ENCODE peak calls at places on chromosomes 5 and 9, in ten cellular contexts. One of them, this sample, is unnamed.

GRCh38 chr9:98323831-98324135 is 68.3 kb upstream of the TBC1D2 start:
- DNase-seq in tibial artery: no peak
- DNase-seq in mucosa of descending colon: no peak
- DNase-seq in CD8-positive, alpha-beta memory T cell: no peak
- DNase-seq in pancreas: no peak
- DNase-seq in PC-3: no peak
- DNase-seq in fibroblast of pulmonary artery: no peak
- DNase-seq in heart left ventricle: no peak
- DNase-seq in Jurkat, Clone E6-1: no peak
- DNase-seq in neuronal stem cell: no peak
- DNase-seq in this sample: no peak

GRCh38 chr5:80703291-80703690 is 48.5 kb upstream of the DHFR start:
- DNase-seq in tibial artery: no peak
- DNase-seq in mucosa of descending colon: no peak
- DNase-seq in CD8-positive, alpha-beta memory T cell: no peak
- DNase-seq in pancreas: no peak
- DNase-seq in PC-3: no peak
- DNase-seq in fibroblast of pulmonary artery: no peak
- DNase-seq in heart left ventricle: no peak
- DNase-seq in Jurkat, Clone E6-1: no peak
- DNase-seq in neuronal stem cell: no peak
- DNase-seq in this sample: no peak

GRCh38 chr5:35124932-35125331 is 77.2 kb upstream of the AGXT2 start:
- DNase-seq in tibial artery: no peak
- DNase-seq in mucosa of descending colon: no peak
- DNase-seq in CD8-positive, alpha-beta memory T cell: no peak
- DNase-seq in pancreas: no peak
- DNase-seq in PC-3: no peak
- DNase-seq in fibroblast of pulmonary artery: no peak
- DNase-seq in heart left ventricle: no peak
- DNase-seq in Jurkat, Clone E6-1: no peak
- DNase-seq in neuronal stem cell: no peak
- DNase-seq in this sample: no peak

GRCh38 chr9:98287383-98287782 is 31.9 kb upstream of the TBC1D2 start:
- DNase-seq in tibial artery: no peak
- DNase-seq in mucosa of descending colon: no peak
- DNase-seq in CD8-positive, alpha-beta memory T cell: no peak
- DNase-seq in pancreas: no peak
- DNase-seq in PC-3: no peak
- DNase-seq in fibroblast of pulmonary artery: peak; percentile 18
- DNase-seq in heart left ventricle: no peak
- DNase-seq in Jurkat, Clone E6-1: peak; percentile 29
- DNase-seq in neuronal stem cell: no peak
- DNase-seq in this sample: no peak

GRCh38 chr5:10663531-10664183 is 97.4 kb downstream of the DAP start:
- DNase-seq in tibial artery: no peak
- DNase-seq in mucosa of descending colon: no peak
- DNase-seq in CD8-positive, alpha-beta memory T cell: no peak
- DNase-seq in pancreas: peak; percentile 63
- DNase-seq in PC-3: peak; percentile 60
- DNase-seq in fibroblast of pulmonary artery: peak; percentile 38
- DNase-seq in heart left ventricle: no peak
- DNase-seq in Jurkat, Clone E6-1: no peak
- DNase-seq in neuronal stem cell: no peak
- DNase-seq in this sample: no peak

GRCh38 chr5:135033866-135034185 is 202 bp downstream of the PITX1 start:
- DNase-seq in tibial artery: no peak
- DNase-seq in mucosa of descending colon: no peak
- DNase-seq in CD8-positive, alpha-beta memory T cell: no peak
- DNase-seq in pancreas: no peak
- DNase-seq in PC-3: no peak
- DNase-seq in fibroblast of pulmonary artery: peak; percentile 13
- DNase-seq in heart left ventricle: no peak
- DNase-seq in Jurkat, Clone E6-1: no peak
- DNase-seq in neuronal stem cell: no peak
- DNase-seq in this sample: no peak

GRCh38 chr9:34987160-34988040 is 2.1 kb upstream of the DNAJB5 start:
- DNase-seq in tibial artery: no peak
- DNase-seq in mucosa of descending colon: no peak
- DNase-seq in CD8-positive, alpha-beta memory T cell: no peak
- DNase-seq in pancreas: no peak
- DNase-seq in PC-3: no peak
- DNase-seq in fibroblast of pulmonary artery: no peak
- DNase-seq in heart left ventricle: no peak
- DNase-seq in Jurkat, Clone E6-1: no peak
- DNase-seq in neuronal stem cell: no peak
- DNase-seq in this sample: no peak

GRCh38 chr5:129460121-129460950 is at the start of gene ADAMTS19:
- DNase-seq in tibial artery: no peak
- DNase-seq in mucosa of descending colon: peak; percentile 19
- DNase-seq in CD8-positive, alpha-beta memory T cell: no peak
- DNase-seq in pancreas: peak; percentile 17
- DNase-seq in PC-3: peak; percentile 21
- DNase-seq in fibroblast of pulmonary artery: peak; percentile 60
- DNase-seq in heart left ventricle: no peak
- DNase-seq in Jurkat, Clone E6-1: peak; percentile 63
- DNase-seq in neuronal stem cell: peak; percentile 17
- DNase-seq in this sample: peak; percentile 60

GRCh38 chr9:128473104-128473503 is 17.3 kb downstream of the ODF2 start:
- DNase-seq in tibial artery: no peak
- DNase-seq in mucosa of descending colon: no peak
- DNase-seq in CD8-positive, alpha-beta memory T cell: no peak
- DNase-seq in pancreas: no peak
- DNase-seq in PC-3: no peak
- DNase-seq in fibroblast of pulmonary artery: no peak
- DNase-seq in heart left ventricle: no peak
- DNase-seq in Jurkat, Clone E6-1: no peak
- DNase-seq in neuronal stem cell: no peak
- DNase-seq in this sample: no peak

GRCh38 chr5:61965495-61965894 is 340.5 kb upstream of the KIF2A start:
- DNase-seq in tibial artery: no peak
- DNase-seq in mucosa of descending colon: no peak
- DNase-seq in CD8-positive, alpha-beta memory T cell: no peak
- DNase-seq in pancreas: no peak
- DNase-seq in PC-3: no peak
- DNase-seq in fibroblast of pulmonary artery: no peak
- DNase-seq in heart left ventricle: no peak
- DNase-seq in Jurkat, Clone E6-1: no peak
- DNase-seq in neuronal stem cell: no peak
- DNase-seq in this sample: no peak

GRCh38 chr9:124340219-124341069 is 74.8 kb downstream of the PSMB7 start:
- DNase-seq in tibial artery: no peak
- DNase-seq in mucosa of descending colon: no peak
- DNase-seq in CD8-positive, alpha-beta memory T cell: no peak
- DNase-seq in pancreas: no peak
- DNase-seq in PC-3: no peak
- DNase-seq in fibroblast of pulmonary artery: no peak
- DNase-seq in heart left ventricle: no peak
- DNase-seq in Jurkat, Clone E6-1: no peak
- DNase-seq in neuronal stem cell: no peak
- DNase-seq in this sample: no peak

GRCh38 chr9:83991355-83991754 is 10.8 kb downstream of the RMI1 start:
- DNase-seq in tibial artery: no peak
- DNase-seq in mucosa of descending colon: no peak
- DNase-seq in CD8-positive, alpha-beta memory T cell: no peak
- DNase-seq in pancreas: no peak
- DNase-seq in PC-3: no peak
- DNase-seq in fibroblast of pulmonary artery: no peak
- DNase-seq in heart left ventricle: no peak
- DNase-seq in Jurkat, Clone E6-1: no peak
- DNase-seq in neuronal stem cell: no peak
- DNase-seq in this sample: no peak

GRCh38 chr9:83988411-83988810 is 7.8 kb downstream of the RMI1 start:
- DNase-seq in tibial artery: no peak
- DNase-seq in mucosa of descending colon: no peak
- DNase-seq in CD8-positive, alpha-beta memory T cell: no peak
- DNase-seq in pancreas: no peak
- DNase-seq in PC-3: no peak
- DNase-seq in fibroblast of pulmonary artery: no peak
- DNase-seq in heart left ventricle: no peak
- DNase-seq in Jurkat, Clone E6-1: no peak
- DNase-seq in neuronal stem cell: no peak
- DNase-seq in this sample: no peak

GRCh38 chr9:83986765-83987401 is 6.3 kb downstream of the RMI1 start:
- DNase-seq in tibial artery: no peak
- DNase-seq in mucosa of descending colon: peak; percentile 82
- DNase-seq in CD8-positive, alpha-beta memory T cell: no peak
- DNase-seq in pancreas: peak; percentile 22
- DNase-seq in PC-3: peak; percentile 58
- DNase-seq in fibroblast of pulmonary artery: no peak
- DNase-seq in heart left ventricle: no peak
- DNase-seq in Jurkat, Clone E6-1: no peak
- DNase-seq in neuronal stem cell: no peak
- DNase-seq in this sample: no peak

GRCh38 chr9:83986223-83986622 is 5.6 kb downstream of the RMI1 start:
- DNase-seq in tibial artery: no peak
- DNase-seq in mucosa of descending colon: no peak
- DNase-seq in CD8-positive, alpha-beta memory T cell: no peak
- DNase-seq in pancreas: no peak
- DNase-seq in PC-3: no peak
- DNase-seq in fibroblast of pulmonary artery: no peak
- DNase-seq in heart left ventricle: no peak
- DNase-seq in Jurkat, Clone E6-1: no peak
- DNase-seq in neuronal stem cell: no peak
- DNase-seq in this sample: no peak

DNA sequence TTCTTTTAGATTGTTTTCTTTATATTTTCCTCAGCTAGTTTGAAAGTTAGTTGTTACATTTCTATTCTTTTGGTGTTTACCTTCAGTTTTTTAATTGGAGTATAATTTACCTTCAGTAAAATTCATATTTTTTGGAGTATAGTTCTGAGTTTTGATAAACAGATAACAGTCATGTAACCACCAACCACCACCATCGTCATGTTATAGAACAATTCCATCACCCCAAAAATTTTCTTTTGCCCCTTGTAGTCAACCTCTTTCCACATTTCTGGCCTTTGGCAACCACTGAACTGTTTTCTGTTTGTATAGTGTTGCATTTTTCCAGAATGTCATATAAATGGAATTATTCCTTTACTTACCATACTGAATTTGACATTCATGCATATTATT is 6.8 kb downstream of the RMI1 start:
- DNase-seq in tibial artery: no peak
- DNase-seq in mucosa of descending colon: no peak
- DNase-seq in CD8-positive, alpha-beta memory T cell: no peak
- DNase-seq in pancreas: no peak
- DNase-seq in PC-3: no peak
- DNase-seq in fibroblast of pulmonary artery: no peak
- DNase-seq in heart left ventricle: no peak
- DNase-seq in Jurkat, Clone E6-1: no peak
- DNase-seq in neuronal stem cell: no peak
- DNase-seq in this sample: no peak
- H3K4me3 ChIP-seq in tibial artery: no peak overlapping the region
- H3K4me3 ChIP-seq in mucosa of descending colon: no peak overlapping the region
- H3K4me3 ChIP-seq in CD8-positive, alpha-beta memory T cell: no peak overlapping the region
- H3K4me3 ChIP-seq in pancreas: no peak overlapping the region
- H3K4me3 ChIP-seq in PC-3: no peak overlapping the region
- H3K4me3 ChIP-seq in fibroblast of pulmonary artery: no peak overlapping the region
- H3K4me3 ChIP-seq in heart left ventricle: no peak overlapping the region
- H3K4me3 ChIP-seq in Jurkat, Clone E6-1: no peak overlapping the region
- H3K4me3 ChIP-seq in neuronal stem cell: no peak overlapping the region
- H3K4me3 ChIP-seq in this sample: no peak overlapping the region

GRCh38 chr9:119284118-119284517 is 85.1 kb downstream of the BRINP1 start:
- DNase-seq in tibial artery: no peak
- DNase-seq in mucosa of descending colon: no peak
- DNase-seq in CD8-positive, alpha-beta memory T cell: no peak
- DNase-seq in pancreas: no peak
- DNase-seq in PC-3: no peak
- DNase-seq in fibroblast of pulmonary artery: no peak
- DNase-seq in heart left ventricle: no peak
- DNase-seq in Jurkat, Clone E6-1: no peak
- DNase-seq in neuronal stem cell: no peak
- DNase-seq in this sample: no peak
- H3K4me3 ChIP-seq in tibial artery: no peak overlapping the region
- H3K4me3 ChIP-seq in mucosa of descending colon: no peak overlapping the region
- H3K4me3 ChIP-seq in CD8-positive, alpha-beta memory T cell: no peak overlapping the region
- H3K4me3 ChIP-seq in pancreas: no peak overlapping the region
- H3K4me3 ChIP-seq in PC-3: no peak overlapping the region
- H3K4me3 ChIP-seq in fibroblast of pulmonary artery: no peak overlapping the region
- H3K4me3 ChIP-seq in heart left ventricle: no peak overlapping the region
- H3K4me3 ChIP-seq in Jurkat, Clone E6-1: no peak overlapping the region
- H3K4me3 ChIP-seq in neuronal stem cell: no peak overlapping the region
- H3K4me3 ChIP-seq in this sample: no peak overlapping the region

GRCh38 chr9:134314950-134315715 is 11.1 kb upstream of the RXRA start:
- DNase-seq in tibial artery: no peak
- DNase-seq in mucosa of descending colon: no peak
- DNase-seq in CD8-positive, alpha-beta memory T cell: no peak
- DNase-seq in pancreas: no peak
- DNase-seq in PC-3: no peak
- DNase-seq in fibroblast of pulmonary artery: no peak
- DNase-seq in heart left ventricle: peak; percentile 23
- DNase-seq in Jurkat, Clone E6-1: no peak
- DNase-seq in neuronal stem cell: no peak
- DNase-seq in this sample: no peak
- H3K4me3 ChIP-seq in tibial artery: no peak overlapping the region
- H3K4me3 ChIP-seq in mucosa of descending colon: no peak overlapping the region
- H3K4me3 ChIP-seq in CD8-positive, alpha-beta memory T cell: no peak overlapping the region
- H3K4me3 ChIP-seq in pancreas: no peak overlapping the region
- H3K4me3 ChIP-seq in PC-3: no peak overlapping the region
- H3K4me3 ChIP-seq in fibroblast of pulmonary artery: no peak overlapping the region
- H3K4me3 ChIP-seq in heart left ventricle: no peak overlapping the region
- H3K4me3 ChIP-seq in Jurkat, Clone E6-1: no peak overlapping the region
- H3K4me3 ChIP-seq in neuronal stem cell: no peak overlapping the region
- H3K4me3 ChIP-seq in this sample: no peak overlapping the region

GRCh38 chr9:23830949-23831730 is 5.1 kb upstream of the ELAVL2 start:
- DNase-seq in tibial artery: no peak
- DNase-seq in mucosa of descending colon: no peak
- DNase-seq in CD8-positive, alpha-beta memory T cell: no peak
- DNase-seq in pancreas: no peak
- DNase-seq in PC-3: no peak
- DNase-seq in fibroblast of pulmonary artery: no peak
- DNase-seq in heart left ventricle: no peak
- DNase-seq in Jurkat, Clone E6-1: no peak
- DNase-seq in neuronal stem cell: no peak
- DNase-seq in this sample: no peak

GRCh38 chr9:23825700-23826099 is 340 bp downstream of the ELAVL2 start:
- DNase-seq in tibial artery: no peak
- DNase-seq in mucosa of descending colon: no peak
- DNase-seq in CD8-positive, alpha-beta memory T cell: no peak
- DNase-seq in pancreas: no peak
- DNase-seq in PC-3: no peak
- DNase-seq in fibroblast of pulmonary artery: peak; percentile 4
- DNase-seq in heart left ventricle: no peak
- DNase-seq in Jurkat, Clone E6-1: no peak
- DNase-seq in neuronal stem cell: no peak
- DNase-seq in this sample: no peak

GRCh38 chr9:23829580-23830458 is 3.8 kb upstream of the ELAVL2 start:
- DNase-seq in tibial artery: no peak
- DNase-seq in mucosa of descending colon: peak; percentile 49
- DNase-seq in CD8-positive, alpha-beta memory T cell: no peak
- DNase-seq in pancreas: no peak
- DNase-seq in PC-3: peak; percentile 54
- DNase-seq in fibroblast of pulmonary artery: peak; percentile 28
- DNase-seq in heart left ventricle: no peak
- DNase-seq in Jurkat, Clone E6-1: peak; percentile 12
- DNase-seq in neuronal stem cell: no peak
- DNase-seq in this sample: no peak

GRCh38 chr9:23826120-23826629 is at the start of gene ELAVL2:
- DNase-seq in tibial artery: peak; percentile 61
- DNase-seq in mucosa of descending colon: peak; percentile 98
- DNase-seq in CD8-positive, alpha-beta memory T cell: no peak
- DNase-seq in pancreas: peak; percentile 82
- DNase-seq in PC-3: peak; percentile 98
- DNase-seq in fibroblast of pulmonary artery: peak; percentile 85
- DNase-seq in heart left ventricle: peak; percentile 74
- DNase-seq in Jurkat, Clone E6-1: no peak
- DNase-seq in neuronal stem cell: peak; percentile 98
- DNase-seq in this sample: no peak

GRCh38 chr9:23830459-23830805 is 4.4 kb upstream of the ELAVL2 start:
- DNase-seq in tibial artery: no peak
- DNase-seq in mucosa of descending colon: no peak
- DNase-seq in CD8-positive, alpha-beta memory T cell: no peak
- DNase-seq in pancreas: no peak
- DNase-seq in PC-3: no peak
- DNase-seq in fibroblast of pulmonary artery: no peak
- DNase-seq in heart left ventricle: no peak
- DNase-seq in Jurkat, Clone E6-1: no peak
- DNase-seq in neuronal stem cell: no peak
- DNase-seq in this sample: no peak
- H3K4me3 ChIP-seq in tibial artery: no peak overlapping the region
- H3K4me3 ChIP-seq in mucosa of descending colon: no peak overlapping the region
- H3K4me3 ChIP-seq in CD8-positive, alpha-beta memory T cell: no peak overlapping the region
- H3K4me3 ChIP-seq in pancreas: no peak overlapping the region
- H3K4me3 ChIP-seq in PC-3: peak overlapping the region; percentile 58
- H3K4me3 ChIP-seq in fibroblast of pulmonary artery: no peak overlapping the region
- H3K4me3 ChIP-seq in heart left ventricle: no peak overlapping the region
- H3K4me3 ChIP-seq in Jurkat, Clone E6-1: no peak overlapping the region
- H3K4me3 ChIP-seq in neuronal stem cell: peak overlapping the region; percentile 47
- H3K4me3 ChIP-seq in this sample: no peak overlapping the region

This sample was measured in MM.1S.